ENCODE peak calls at places on chromosomes 5 and 9, in ten cellular contexts. D is aorta; K is right cardiac atrium; L is GM23338; H is left cardiac atrium; Y is activated CD4-positive, CD25-positive, alpha-beta regulatory T cell treated with anti-CD3 and anti-CD28 coated beads, Interleukin-2, amount 50 U/mL, for 24 hours; T is left colon; R is left lung; P is pancreas; M is stimulated activated naive CD8-positive, alpha-beta T cell treated with anti-CD3 and anti-CD28 coated beads, Interleukin-15, amount 100 ng/mL, for 72 hours. B is an unnamed sample.

GRCh38 chr5:125294844-125295243 is 548.4 kb upstream of the ZNF608 start:
- ATAC-seq in D (no peak), K (peak), L (no peak), H (peak), Y (no peak), T (no peak), R (no peak), P (no peak), M (no peak), B (no peak)

GRCh38 chr5:98763001-98763630 is 10.3 kb upstream of the RGMB start:
- ATAC-seq in D (no peak), K (no peak), L (peak), H (no peak), Y (no peak), T (no peak), R (no peak), P (no peak), M (no peak), B (peak)

GRCh38 chr9:27426717-27427645 is 97.1 kb upstream of the IFNK start:
- ATAC-seq in D (no peak), K (no peak), L (peak), H (no peak), Y (no peak), T (no peak), R (peak), P (no peak), M (no peak), B (peak)

GRCh38 chr5:158819095-158819494 is 280.6 kb downstream of the EBF1 start:
- ATAC-seq in D (no peak), K (no peak), L (no peak), H (no peak), Y (no peak), T (no peak), R (no peak), P (no peak), M (no peak), B (no peak)

GRCh38 chr9:115084709-115085108 is 33.2 kb downstream of the TNC start:
- ATAC-seq in D (no peak), K (no peak), L (no peak), H (no peak), Y (no peak), T (no peak), R (no peak), P (no peak), M (no peak), B (no peak)

GRCh38 chr9:93937193-93937592 is 18.0 kb downstream of the BARX1 start:
- ATAC-seq in D (no peak), K (no peak), L (no peak), H (no peak), Y (no peak), T (no peak), R (no peak), P (no peak), M (no peak), B (no peak)

GRCh38 chr9:121294181-121294743 is 26.3 kb downstream of the GSN start:
- ATAC-seq in D (peak), K (peak), L (no peak), H (peak), Y (no peak), T (no peak), R (no peak), P (no peak), M (no peak), B (no peak)

GRCh38 chr9:99560561-99560960 is 261.1 kb upstream of the NR4A3 start:
- ATAC-seq in D (no peak), K (no peak), L (no peak), H (no peak), Y (no peak), T (no peak), R (no peak), P (no peak), M (no peak), B (no peak)

GRCh38 chr9:112041536-112042243 is 133.4 kb downstream of the SUSD1 start:
- ATAC-seq in D (peak), K (peak), L (peak), H (peak), Y (no peak), T (no peak), R (peak), P (peak), M (no peak), B (peak)

GRCh38 chr9:89502038-89502601 is 4.2 kb upstream of the SEMA4D start:
- ATAC-seq in D (no peak), K (no peak), L (no peak), H (no peak), Y (peak), T (no peak), R (no peak), P (no peak), M (peak), B (no peak)

GRCh38 chr5:150665044-150665443 is 4.0 kb downstream of the MYOZ3 start:
- ATAC-seq in D (no peak), K (no peak), L (no peak), H (no peak), Y (no peak), T (no peak), R (no peak), P (no peak), M (no peak), B (no peak)

GRCh38 chr5:123582570-123583293 is 70.8 kb downstream of the CSNK1G3 start:
- ATAC-seq in D (no peak), K (peak), L (peak), H (no peak), Y (no peak), T (peak), R (peak), P (no peak), M (no peak), B (no peak)

GRCh38 chr5:69454460-69455249 is 37.9 kb upstream of the OCLN start:
- ATAC-seq in D (no peak), K (no peak), L (no peak), H (no peak), Y (no peak), T (peak), R (peak), P (peak), M (no peak), B (no peak)

B was measured in SK-N-SH treated with all-trans-retinoic acid at 6 μM for 48 hours.